ENCODE peak calls at places on chromosome 7, in six cellular contexts. One of them, this sample, is unnamed.

GRCh38 chr7:4069268-4070095 is 612.6 kb upstream of the FOXK1 start:
- DNase-seq in H1: peak
- DNase-seq in fibroblast of villous mesenchyme: no peak
- DNase-seq in heart right ventricle: no peak
- DNase-seq in OCI-LY7: no peak
- DNase-seq in psoas muscle: no peak
- DNase-seq in this sample: no peak

GRCh38 chr7:33250421-33250827 is 121.1 kb downstream of the BBS9 start:
- DNase-seq in H1: no peak
- DNase-seq in fibroblast of villous mesenchyme: peak
- DNase-seq in heart right ventricle: no peak
- DNase-seq in OCI-LY7: no peak
- DNase-seq in psoas muscle: no peak
- DNase-seq in this sample: peak

GRCh38 chr7:14894826-14895225 is 7.7 kb downstream of the DGKB start:
- DNase-seq in H1: no peak
- DNase-seq in fibroblast of villous mesenchyme: no peak
- DNase-seq in heart right ventricle: no peak
- DNase-seq in OCI-LY7: no peak
- DNase-seq in psoas muscle: no peak
- DNase-seq in this sample: no peak

GRCh38 chr7:30168800-30169584 is 34.2 kb downstream of the MTURN start:
- DNase-seq in H1: no peak
- DNase-seq in fibroblast of villous mesenchyme: peak
- DNase-seq in heart right ventricle: no peak
- DNase-seq in OCI-LY7: no peak
- DNase-seq in psoas muscle: no peak
- DNase-seq in this sample: peak

GRCh38 chr7:75776295-75776971 is 4.4 kb upstream of the CCL26 start:
- DNase-seq in H1: no peak
- DNase-seq in fibroblast of villous mesenchyme: peak
- DNase-seq in heart right ventricle: no peak
- DNase-seq in OCI-LY7: no peak
- DNase-seq in psoas muscle: no peak
- DNase-seq in this sample: peak

GRCh38 chr7:68699090-68699711 is 899.1 kb upstream of the AUTS2 start:
- DNase-seq in H1: no peak
- DNase-seq in fibroblast of villous mesenchyme: no peak
- DNase-seq in heart right ventricle: no peak
- DNase-seq in OCI-LY7: no peak
- DNase-seq in psoas muscle: no peak
- DNase-seq in this sample: peak

GRCh38 chr7:65239707-65240352 is 133.8 kb upstream of the ZNF92 start:
- DNase-seq in H1: peak
- DNase-seq in fibroblast of villous mesenchyme: no peak
- DNase-seq in heart right ventricle: no peak
- DNase-seq in OCI-LY7: no peak
- DNase-seq in psoas muscle: no peak
- DNase-seq in this sample: no peak

GRCh38 chr7:95897557-95898183 is 125.3 kb downstream of the DYNC1I1 start:
- DNase-seq in H1: no peak
- DNase-seq in fibroblast of villous mesenchyme: no peak
- DNase-seq in heart right ventricle: no peak
- DNase-seq in OCI-LY7: peak
- DNase-seq in psoas muscle: no peak
- DNase-seq in this sample: no peak

GRCh38 chr7:42893341-42894242 is 18.3 kb downstream of the C7orf25 start:
- DNase-seq in H1: no peak
- DNase-seq in fibroblast of villous mesenchyme: no peak
- DNase-seq in heart right ventricle: no peak
- DNase-seq in OCI-LY7: no peak
- DNase-seq in psoas muscle: no peak
- DNase-seq in this sample: no peak

GRCh38 chr7:74043523-74043951 is 15.6 kb downstream of the ELN start:
- DNase-seq in H1: no peak
- DNase-seq in fibroblast of villous mesenchyme: peak
- DNase-seq in heart right ventricle: no peak
- DNase-seq in OCI-LY7: no peak
- DNase-seq in psoas muscle: no peak
- DNase-seq in this sample: peak

GRCh38 chr7:127415060-127415742 is 22.7 kb upstream of the ZNF800 start:
- DNase-seq in H1: no peak
- DNase-seq in fibroblast of villous mesenchyme: no peak
- DNase-seq in heart right ventricle: no peak
- DNase-seq in OCI-LY7: no peak
- DNase-seq in psoas muscle: no peak
- DNase-seq in this sample: no peak

GRCh38 chr7:93948873-93949272 is 27.3 kb downstream of the GNG11 start:
- DNase-seq in H1: no peak
- DNase-seq in fibroblast of villous mesenchyme: no peak
- DNase-seq in heart right ventricle: no peak
- DNase-seq in OCI-LY7: no peak
- DNase-seq in psoas muscle: no peak
- DNase-seq in this sample: no peak

GRCh38 chr7:84510501-84510900 is 315.9 kb upstream of the SEMA3A start:
- DNase-seq in H1: no peak
- DNase-seq in fibroblast of villous mesenchyme: peak
- DNase-seq in heart right ventricle: no peak
- DNase-seq in OCI-LY7: no peak
- DNase-seq in psoas muscle: no peak
- DNase-seq in this sample: peak

GRCh38 chr7:74275401-74275881 is 13.8 kb upstream of the CLIP2 start:
- DNase-seq in H1: peak
- DNase-seq in fibroblast of villous mesenchyme: no peak
- DNase-seq in heart right ventricle: no peak
- DNase-seq in OCI-LY7: peak
- DNase-seq in psoas muscle: no peak
- DNase-seq in this sample: no peak

GRCh38 chr7:54544356-54545240 is 2.4 kb downstream of the VSTM2A start:
- DNase-seq in H1: peak
- DNase-seq in fibroblast of villous mesenchyme: no peak
- DNase-seq in heart right ventricle: no peak
- DNase-seq in OCI-LY7: no peak
- DNase-seq in psoas muscle: no peak
- DNase-seq in this sample: no peak

GRCh38 chr7:87759511-87759910 is 116.6 kb downstream of the SLC25A40 start:
- DNase-seq in H1: no peak
- DNase-seq in fibroblast of villous mesenchyme: no peak
- DNase-seq in heart right ventricle: no peak
- DNase-seq in OCI-LY7: no peak
- DNase-seq in psoas muscle: no peak
- DNase-seq in this sample: no peak

GRCh38 chr7:129122751-129123516 is 21.6 kb upstream of the TSPAN33 start:
- DNase-seq in H1: no peak
- DNase-seq in fibroblast of villous mesenchyme: no peak
- DNase-seq in heart right ventricle: no peak
- DNase-seq in OCI-LY7: no peak
- DNase-seq in psoas muscle: no peak
- DNase-seq in this sample: no peak

GRCh38 chr7:12458520-12459131 is 55.0 kb upstream of the VWDE start:
- DNase-seq in H1: no peak
- DNase-seq in fibroblast of villous mesenchyme: peak
- DNase-seq in heart right ventricle: no peak
- DNase-seq in OCI-LY7: peak
- DNase-seq in psoas muscle: no peak
- DNase-seq in this sample: peak

GRCh38 chr7:139099181-139099947 is 10.2 kb downstream of the ZC3HAV1 start:
- DNase-seq in H1: no peak
- DNase-seq in fibroblast of villous mesenchyme: peak
- DNase-seq in heart right ventricle: no peak
- DNase-seq in OCI-LY7: no peak
- DNase-seq in psoas muscle: no peak
- DNase-seq in this sample: peak

GRCh38 chr7:128874140-128875031 is 11.7 kb downstream of the ATP6V1F start:
- DNase-seq in H1: no peak
- DNase-seq in fibroblast of villous mesenchyme: no peak
- DNase-seq in heart right ventricle: no peak
- DNase-seq in OCI-LY7: no peak
- DNase-seq in psoas muscle: peak
- DNase-seq in this sample: no peak

GRCh38 chr7:18201349-18201748 is 173.7 kb upstream of the PRPS1L1 start:
- DNase-seq in H1: no peak
- DNase-seq in fibroblast of villous mesenchyme: no peak
- DNase-seq in heart right ventricle: no peak
- DNase-seq in OCI-LY7: no peak
- DNase-seq in psoas muscle: no peak
- DNase-seq in this sample: no peak

GRCh38 chr7:106031271-106032029 is 68.4 kb downstream of the CDHR3 start:
- DNase-seq in H1: no peak
- DNase-seq in fibroblast of villous mesenchyme: no peak
- DNase-seq in heart right ventricle: no peak
- DNase-seq in OCI-LY7: no peak
- DNase-seq in psoas muscle: no peak
- DNase-seq in this sample: no peak

GRCh38 chr7:40747856-40748255 is 613.1 kb downstream of the SUGCT start:
- DNase-seq in H1: no peak
- DNase-seq in fibroblast of villous mesenchyme: no peak
- DNase-seq in heart right ventricle: no peak
- DNase-seq in OCI-LY7: no peak
- DNase-seq in psoas muscle: no peak
- DNase-seq in this sample: peak

GRCh38 chr7:16083931-16084330 is 337.4 kb downstream of the CRPPA start:
- DNase-seq in H1: no peak
- DNase-seq in fibroblast of villous mesenchyme: no peak
- DNase-seq in heart right ventricle: no peak
- DNase-seq in OCI-LY7: no peak
- DNase-seq in psoas muscle: no peak
- DNase-seq in this sample: no peak

GRCh38 chr7:87234949-87235348 is 15.4 kb upstream of the TMEM243 start:
- DNase-seq in H1: no peak
- DNase-seq in fibroblast of villous mesenchyme: peak
- DNase-seq in heart right ventricle: no peak
- DNase-seq in OCI-LY7: no peak
- DNase-seq in psoas muscle: no peak
- DNase-seq in this sample: peak

GRCh38 chr7:31811650-31812461 is 124.8 kb downstream of the PPP1R17 start:
- DNase-seq in H1: no peak
- DNase-seq in fibroblast of villous mesenchyme: peak
- DNase-seq in heart right ventricle: peak
- DNase-seq in OCI-LY7: no peak
- DNase-seq in psoas muscle: peak
- DNase-seq in this sample: peak

GRCh38 chr7:116097365-116098009 is 66.9 kb upstream of the TFEC start:
- DNase-seq in H1: no peak
- DNase-seq in fibroblast of villous mesenchyme: peak
- DNase-seq in heart right ventricle: no peak
- DNase-seq in OCI-LY7: no peak
- DNase-seq in psoas muscle: no peak
- DNase-seq in this sample: peak
- TF ChIP-seq CTCF in H1: no peak
- TF ChIP-seq CTCF in fibroblast of villous mesenchyme: peak
- TF ChIP-seq CTCF in heart right ventricle: no peak
- TF ChIP-seq CTCF in OCI-LY7: peak
- TF ChIP-seq CTCF in psoas muscle: no peak
- TF ChIP-seq CTCF in this sample: peak

GRCh38 chr7:150976529-150977381 is 1.4 kb downstream of the KCNH2 start:
- DNase-seq in H1: no peak
- DNase-seq in fibroblast of villous mesenchyme: no peak
- DNase-seq in heart right ventricle: peak
- DNase-seq in OCI-LY7: no peak
- DNase-seq in psoas muscle: no peak
- DNase-seq in this sample: no peak
- H3K4me3 ChIP-seq in H1: peak
- H3K4me3 ChIP-seq in fibroblast of villous mesenchyme: no peak
- H3K4me3 ChIP-seq in heart right ventricle: peak
- H3K4me3 ChIP-seq in OCI-LY7: peak
- H3K4me3 ChIP-seq in psoas muscle: no peak
- H3K4me3 ChIP-seq in this sample: no peak

GRCh38 chr7:108451296-108451848 is 4.9 kb downstream of the NRCAM start:
- DNase-seq in H1: no peak
- DNase-seq in fibroblast of villous mesenchyme: no peak
- DNase-seq in heart right ventricle: no peak
- DNase-seq in OCI-LY7: no peak
- DNase-seq in psoas muscle: no peak
- DNase-seq in this sample: no peak

GRCh38 chr7:108454674-108455523 is 1.3 kb downstream of the NRCAM start:
- DNase-seq in H1: peak
- DNase-seq in fibroblast of villous mesenchyme: no peak
- DNase-seq in heart right ventricle: no peak
- DNase-seq in OCI-LY7: no peak
- DNase-seq in psoas muscle: no peak
- DNase-seq in this sample: no peak

GRCh38 chr7:108454317-108454673 is 1.9 kb downstream of the NRCAM start:
- DNase-seq in H1: no peak
- DNase-seq in fibroblast of villous mesenchyme: no peak
- DNase-seq in heart right ventricle: no peak
- DNase-seq in OCI-LY7: no peak
- DNase-seq in psoas muscle: no peak
- DNase-seq in this sample: no peak

GRCh38 chr7:108453320-108453719 is 2.9 kb downstream of the NRCAM start:
- DNase-seq in H1: no peak
- DNase-seq in fibroblast of villous mesenchyme: no peak
- DNase-seq in heart right ventricle: no peak
- DNase-seq in OCI-LY7: no peak
- DNase-seq in psoas muscle: no peak
- DNase-seq in this sample: no peak

DNA sequence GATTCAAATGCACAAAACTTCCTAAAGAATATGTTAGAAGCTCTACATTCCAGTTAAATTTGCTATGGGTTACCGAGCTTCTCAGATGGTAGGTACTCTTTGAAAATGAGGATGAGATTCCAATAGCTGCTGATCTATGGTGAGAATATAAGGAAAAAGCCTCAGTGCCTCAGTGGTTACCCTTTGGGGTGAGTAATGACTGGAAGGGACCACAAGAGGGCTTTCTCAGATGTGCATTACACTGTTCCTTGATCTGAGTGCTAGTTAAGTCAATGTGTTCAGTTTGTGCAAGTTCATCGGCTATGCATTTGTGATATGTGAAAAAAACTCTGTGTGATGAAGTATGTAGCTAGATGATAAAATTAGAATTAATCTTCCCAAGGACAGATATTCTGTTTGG is 3.5 kb downstream of the NRCAM start:
- DNase-seq in H1: no peak
- DNase-seq in fibroblast of villous mesenchyme: peak
- DNase-seq in heart right ventricle: no peak
- DNase-seq in OCI-LY7: peak
- DNase-seq in psoas muscle: no peak
- DNase-seq in this sample: peak
- TF ChIP-seq CTCF in H1: peak
- TF ChIP-seq CTCF in fibroblast of villous mesenchyme: peak
- TF ChIP-seq CTCF in heart right ventricle: peak
- TF ChIP-seq CTCF in OCI-LY7: peak
- TF ChIP-seq CTCF in psoas muscle: peak
- TF ChIP-seq CTCF in this sample: peak

GRCh38 chr7:28395404-28395803 is 16.9 kb upstream of the CREB5 start:
- DNase-seq in H1: no peak
- DNase-seq in fibroblast of villous mesenchyme: no peak
- DNase-seq in heart right ventricle: no peak
- DNase-seq in OCI-LY7: no peak
- DNase-seq in psoas muscle: no peak
- DNase-seq in this sample: no peak

GRCh38 chr7:28383949-28384348 is 28.4 kb upstream of the CREB5 start:
- DNase-seq in H1: no peak
- DNase-seq in fibroblast of villous mesenchyme: no peak
- DNase-seq in heart right ventricle: no peak
- DNase-seq in OCI-LY7: no peak
- DNase-seq in psoas muscle: no peak
- DNase-seq in this sample: no peak

GRCh38 chr7:28392289-28392688 is 20.0 kb upstream of the CREB5 start:
- DNase-seq in H1: no peak
- DNase-seq in fibroblast of villous mesenchyme: no peak
- DNase-seq in heart right ventricle: no peak
- DNase-seq in OCI-LY7: no peak
- DNase-seq in psoas muscle: no peak
- DNase-seq in this sample: no peak

GRCh38 chr7:28389504-28390385 is 22.6 kb upstream of the CREB5 start:
- DNase-seq in H1: no peak
- DNase-seq in fibroblast of villous mesenchyme: peak
- DNase-seq in heart right ventricle: peak
- DNase-seq in OCI-LY7: peak
- DNase-seq in psoas muscle: no peak
- DNase-seq in this sample: peak
- H3K4me3 ChIP-seq in H1: no peak
- H3K4me3 ChIP-seq in fibroblast of villous mesenchyme: peak
- H3K4me3 ChIP-seq in heart right ventricle: peak
- H3K4me3 ChIP-seq in OCI-LY7: no peak
- H3K4me3 ChIP-seq in psoas muscle: peak
- H3K4me3 ChIP-seq in this sample: peak